ENCODE peak calls at places on chromosomes 4 and X, in four cellular contexts. One of them, this sample, is unnamed.

GRCh38 chr4:133600008-133600407 is 450.9 kb downstream of the PCDH10 start:
- DNase-seq in activated T-cell treated with anti-CD3 and anti-CD28 coated beads for 48 hours: no peak
- DNase-seq in ovary: no peak
- DNase-seq in RPMI8226: no peak
- DNase-seq in this sample: no peak

GRCh38 chrX:145821898-145822567 is 4.4 kb downstream of the SLITRK2 start:
- DNase-seq in activated T-cell treated with anti-CD3 and anti-CD28 coated beads for 48 hours: no peak
- DNase-seq in ovary: no peak
- DNase-seq in RPMI8226: no peak
- DNase-seq in this sample: no peak

GRCh38 chr4:4574792-4575191 is 32.9 kb upstream of the STX18 start:
- DNase-seq in activated T-cell treated with anti-CD3 and anti-CD28 coated beads for 48 hours: no peak
- DNase-seq in ovary: peak; percentile 82
- DNase-seq in RPMI8226: no peak
- DNase-seq in this sample: no peak

GRCh38 chr4:5755679-5756078 is 44.7 kb downstream of the EVC start:
- DNase-seq in activated T-cell treated with anti-CD3 and anti-CD28 coated beads for 48 hours: no peak
- DNase-seq in ovary: no peak
- DNase-seq in RPMI8226: no peak
- DNase-seq in this sample: no peak

GRCh38 chr4:2805712-2806391 is 13.0 kb downstream of the SH3BP2 start:
- DNase-seq in activated T-cell treated with anti-CD3 and anti-CD28 coated beads for 48 hours: no peak
- DNase-seq in ovary: no peak
- DNase-seq in RPMI8226: no peak
- DNase-seq in this sample: no peak

GRCh38 chrX:52031371-52031770 is 37.6 kb downstream of the MAGED4B start:
- DNase-seq in activated T-cell treated with anti-CD3 and anti-CD28 coated beads for 48 hours: no peak
- DNase-seq in ovary: no peak
- DNase-seq in RPMI8226: no peak
- DNase-seq in this sample: no peak

GRCh38 chr4:186348433-186348832 is 82.4 kb downstream of the F11 start:
- DNase-seq in activated T-cell treated with anti-CD3 and anti-CD28 coated beads for 48 hours: no peak
- DNase-seq in ovary: no peak
- DNase-seq in RPMI8226: no peak
- DNase-seq in this sample: no peak

GRCh38 chrX:102697506-102697905 is 14.7 kb upstream of the GPRASP2 start:
- DNase-seq in activated T-cell treated with anti-CD3 and anti-CD28 coated beads for 48 hours: no peak
- DNase-seq in ovary: no peak
- DNase-seq in RPMI8226: no peak
- DNase-seq in this sample: no peak